ENCODE peak calls at places on chromosomes 5 and 9, in eight cellular contexts. One of them, this sample, is unnamed.

GRCh38 chr9:100474082-100474949 is 1.4 kb downstream of the TMEFF1 start:
- DNase-seq in germinal center: no peak
- DNase-seq in RPMI7951: no peak
- DNase-seq in Calu3: no peak
- DNase-seq in Right ventricle myocardium superior: no peak
- DNase-seq in fibroblast of pulmonary artery: no peak
- DNase-seq in stimulated activated CD8-positive, alpha-beta memory T cell treated with anti-CD3 and anti-CD28 coated beads, Interleukin-15, amount 100 ng/mL, for 24 hours: no peak
- DNase-seq in NCI-H524 treated with DMSO at 0.1 percent for 48 hours: no peak
- DNase-seq in this sample: no peak

GRCh38 chr9:125785187-125785840 is 38.1 kb downstream of the PBX3 start:
- DNase-seq in RPMI7951: no peak
- DNase-seq in fibroblast of pulmonary artery: peak; percentile 19
- DNase-seq in stimulated activated CD8-positive, alpha-beta memory T cell treated with anti-CD3 and anti-CD28 coated beads, Interleukin-15, amount 100 ng/mL, for 24 hours: no peak
- DNase-seq in germinal center: no peak
- DNase-seq in NCI-H524 treated with DMSO at 0.1 percent for 48 hours: no peak
- DNase-seq in Right ventricle myocardium superior: no peak
- DNase-seq in Calu3: no peak
- DNase-seq in this sample: no peak

GRCh38 chr5:132525299-132525724 is 18.0 kb downstream of the IL5 start:
- DNase-seq in fibroblast of pulmonary artery: no peak
- DNase-seq in germinal center: peak; percentile 17
- DNase-seq in RPMI7951: no peak
- DNase-seq in Right ventricle myocardium superior: no peak
- DNase-seq in Calu3: no peak
- DNase-seq in stimulated activated CD8-positive, alpha-beta memory T cell treated with anti-CD3 and anti-CD28 coated beads, Interleukin-15, amount 100 ng/mL, for 24 hours: no peak
- DNase-seq in NCI-H524 treated with DMSO at 0.1 percent for 48 hours: no peak
- DNase-seq in this sample: no peak

GRCh38 chr9:84710701-84711397 is 41.3 kb downstream of the NTRK2 start:
- DNase-seq in Calu3: no peak
- DNase-seq in stimulated activated CD8-positive, alpha-beta memory T cell treated with anti-CD3 and anti-CD28 coated beads, Interleukin-15, amount 100 ng/mL, for 24 hours: no peak
- DNase-seq in germinal center: no peak
- DNase-seq in RPMI7951: no peak
- DNase-seq in NCI-H524 treated with DMSO at 0.1 percent for 48 hours: no peak
- DNase-seq in fibroblast of pulmonary artery: no peak
- DNase-seq in Right ventricle myocardium superior: no peak
- DNase-seq in this sample: no peak

GRCh38 chr9:95382433-95382832 is 64.9 kb upstream of the FANCC start:
- DNase-seq in stimulated activated CD8-positive, alpha-beta memory T cell treated with anti-CD3 and anti-CD28 coated beads, Interleukin-15, amount 100 ng/mL, for 24 hours: no peak
- DNase-seq in Right ventricle myocardium superior: no peak
- DNase-seq in fibroblast of pulmonary artery: no peak
- DNase-seq in NCI-H524 treated with DMSO at 0.1 percent for 48 hours: no peak
- DNase-seq in Calu3: no peak
- DNase-seq in germinal center: no peak
- DNase-seq in RPMI7951: no peak
- DNase-seq in this sample: no peak

GRCh38 chr5:41793156-41793770 is 77.0 kb downstream of the OXCT1 start:
- DNase-seq in Calu3: no peak
- DNase-seq in stimulated activated CD8-positive, alpha-beta memory T cell treated with anti-CD3 and anti-CD28 coated beads, Interleukin-15, amount 100 ng/mL, for 24 hours: no peak
- DNase-seq in Right ventricle myocardium superior: no peak
- DNase-seq in RPMI7951: peak; percentile 39
- DNase-seq in germinal center: no peak
- DNase-seq in fibroblast of pulmonary artery: peak; percentile 75
- DNase-seq in NCI-H524 treated with DMSO at 0.1 percent for 48 hours: no peak
- DNase-seq in this sample: peak; percentile 36

GRCh38 chr5:163595851-163596399 is 90.5 kb downstream of the MAT2B start:
- DNase-seq in stimulated activated CD8-positive, alpha-beta memory T cell treated with anti-CD3 and anti-CD28 coated beads, Interleukin-15, amount 100 ng/mL, for 24 hours: no peak
- DNase-seq in germinal center: no peak
- DNase-seq in Calu3: no peak
- DNase-seq in RPMI7951: no peak
- DNase-seq in NCI-H524 treated with DMSO at 0.1 percent for 48 hours: no peak
- DNase-seq in Right ventricle myocardium superior: no peak
- DNase-seq in fibroblast of pulmonary artery: no peak
- DNase-seq in this sample: no peak

GRCh38 chr5:109654455-109654854 is 35.3 kb upstream of the MAN2A1 start:
- DNase-seq in NCI-H524 treated with DMSO at 0.1 percent for 48 hours: no peak
- DNase-seq in RPMI7951: peak; percentile 73
- DNase-seq in Right ventricle myocardium superior: no peak
- DNase-seq in germinal center: no peak
- DNase-seq in stimulated activated CD8-positive, alpha-beta memory T cell treated with anti-CD3 and anti-CD28 coated beads, Interleukin-15, amount 100 ng/mL, for 24 hours: no peak
- DNase-seq in Calu3: no peak
- DNase-seq in fibroblast of pulmonary artery: no peak
- DNase-seq in this sample: no peak

GRCh38 chr9:127987103-127987614 is 6.4 kb upstream of the EEIG1 start:
- DNase-seq in stimulated activated CD8-positive, alpha-beta memory T cell treated with anti-CD3 and anti-CD28 coated beads, Interleukin-15, amount 100 ng/mL, for 24 hours: no peak
- DNase-seq in fibroblast of pulmonary artery: no peak
- DNase-seq in Calu3: peak; percentile 82
- DNase-seq in NCI-H524 treated with DMSO at 0.1 percent for 48 hours: no peak
- DNase-seq in Right ventricle myocardium superior: no peak
- DNase-seq in RPMI7951: peak; percentile 78
- DNase-seq in germinal center: peak; percentile 57
- DNase-seq in this sample: no peak

GRCh38 chr9:102185962-102186361 is 447.5 kb upstream of the GRIN3A start:
- DNase-seq in fibroblast of pulmonary artery: no peak
- DNase-seq in Right ventricle myocardium superior: no peak
- DNase-seq in RPMI7951: no peak
- DNase-seq in germinal center: no peak
- DNase-seq in stimulated activated CD8-positive, alpha-beta memory T cell treated with anti-CD3 and anti-CD28 coated beads, Interleukin-15, amount 100 ng/mL, for 24 hours: no peak
- DNase-seq in Calu3: no peak
- DNase-seq in NCI-H524 treated with DMSO at 0.1 percent for 48 hours: no peak
- DNase-seq in this sample: no peak

GRCh38 chr5:154311362-154311761 is 120.8 kb downstream of the GALNT10 start:
- DNase-seq in fibroblast of pulmonary artery: no peak
- DNase-seq in NCI-H524 treated with DMSO at 0.1 percent for 48 hours: no peak
- DNase-seq in stimulated activated CD8-positive, alpha-beta memory T cell treated with anti-CD3 and anti-CD28 coated beads, Interleukin-15, amount 100 ng/mL, for 24 hours: no peak
- DNase-seq in germinal center: no peak
- DNase-seq in RPMI7951: peak; percentile 18
- DNase-seq in Right ventricle myocardium superior: no peak
- DNase-seq in Calu3: no peak
- DNase-seq in this sample: no peak

GRCh38 chr5:16855475-16855874 is 80.6 kb downstream of the MYO10 start:
- DNase-seq in fibroblast of pulmonary artery: peak; percentile 76
- DNase-seq in stimulated activated CD8-positive, alpha-beta memory T cell treated with anti-CD3 and anti-CD28 coated beads, Interleukin-15, amount 100 ng/mL, for 24 hours: no peak
- DNase-seq in Right ventricle myocardium superior: no peak
- DNase-seq in RPMI7951: no peak
- DNase-seq in Calu3: no peak
- DNase-seq in germinal center: no peak
- DNase-seq in NCI-H524 treated with DMSO at 0.1 percent for 48 hours: peak; percentile 99
- DNase-seq in this sample: no peak

GRCh38 chr5:66769839-66770617 is 173.8 kb downstream of the MAST4 start:
- DNase-seq in fibroblast of pulmonary artery: peak; percentile 31
- DNase-seq in Right ventricle myocardium superior: no peak
- DNase-seq in stimulated activated CD8-positive, alpha-beta memory T cell treated with anti-CD3 and anti-CD28 coated beads, Interleukin-15, amount 100 ng/mL, for 24 hours: no peak
- DNase-seq in Calu3: no peak
- DNase-seq in germinal center: no peak
- DNase-seq in RPMI7951: peak; percentile 4
- DNase-seq in NCI-H524 treated with DMSO at 0.1 percent for 48 hours: peak; percentile 48
- DNase-seq in this sample: peak; percentile 19

GRCh38 chr9:93660647-93661046 is 84.3 kb downstream of the PHF2 start:
- DNase-seq in stimulated activated CD8-positive, alpha-beta memory T cell treated with anti-CD3 and anti-CD28 coated beads, Interleukin-15, amount 100 ng/mL, for 24 hours: no peak
- DNase-seq in Right ventricle myocardium superior: peak; percentile 7
- DNase-seq in Calu3: no peak
- DNase-seq in RPMI7951: no peak
- DNase-seq in fibroblast of pulmonary artery: no peak
- DNase-seq in NCI-H524 treated with DMSO at 0.1 percent for 48 hours: no peak
- DNase-seq in germinal center: no peak
- DNase-seq in this sample: no peak